ENCODE peak calls at places on chromosome 22, in seven cellular contexts. H is CD8-positive, alpha-beta memory T cell; V is endothelial cell of umbilical vein; G is body of pancreas; Y is uterus; U is kidney; A is esophagus squamous epithelium. M is an unnamed sample.

GRCh38 chr22:39686776-39687525 is 116.4 kb downstream of the CACNA1I start:
- DNase-seq in H (no peak), V (no peak), G (no peak), Y (no peak), U (no peak), A (no peak), M (no peak)

GRCh38 chr22:44547371-44547770 is 49.3 kb upstream of the RTL6 start:
- DNase-seq in H (no peak), V (no peak), G (no peak), Y (no peak), U (no peak), A (no peak), M (no peak)

GRCh38 chr22:39176067-39176621 is 23.7 kb upstream of the CBX7 start:
- DNase-seq in H (no peak), V (peak; percentile 78), G (peak; percentile 63), Y (peak; percentile 72), U (peak; percentile 94), A (no peak), M (no peak)

GRCh38 chr22:43296279-43296902 is 46.8 kb downstream of the SCUBE1 start:
- DNase-seq in H (no peak), V (no peak), G (no peak), Y (no peak), U (no peak), A (no peak), M (no peak)

GRCh38 chr22:17257578-17257977 is 38.3 kb upstream of the ADA2 start:
- DNase-seq in H (no peak), V (no peak), G (peak; percentile 36), Y (no peak), U (no peak), A (no peak), M (no peak)

GRCh38 chr22:39309364-39309861 is 10.0 kb downstream of the RPL3 start:
- DNase-seq in H (no peak), V (no peak), G (no peak), Y (no peak), U (no peak), A (no peak), M (no peak)

GRCh38 chr22:41256254-41256897 is 15.6 kb upstream of the CHADL start:
- DNase-seq in H (no peak), V (peak; percentile 45), G (no peak), Y (no peak), U (no peak), A (no peak), M (no peak)

GRCh38 chr22:40525250-40525884 is 111.2 kb downstream of the MRTFA start:
- DNase-seq in H (peak; percentile 71), V (peak; percentile 65), G (peak; percentile 69), Y (no peak), U (no peak), A (no peak), M (peak; percentile 42)

GRCh38 chr22:19177164-19178064 is 1.1 kb downstream of the SLC25A1 start:
- DNase-seq in H (no peak), V (no peak), G (no peak), Y (no peak), U (no peak), A (no peak), M (no peak)

GRCh38 chr22:26748845-26749244 is 91.5 kb downstream of the MIAT start:
- DNase-seq in H (no peak), V (no peak), G (no peak), Y (no peak), U (no peak), A (no peak), M (no peak)

GRCh38 chr22:24176630-24177029 is 4.7 kb upstream of the SUSD2 start:
- DNase-seq in H (no peak), V (no peak), G (no peak), Y (peak; percentile 57), U (no peak), A (no peak), M (no peak)
- H3K36me3 ChIP-seq in H (peaks cover 18% of the 10 kb centered on the region), V (peaks cover 2% of the 10 kb centered on the region), G (no peaks in the 10 kb centered on the region), Y (no peaks in the 10 kb centered on the region), U (peaks cover 14% of the 10 kb centered on the region), A (peaks cover 73% of the 10 kb centered on the region), M (no peaks in the 10 kb centered on the region)

GRCh38 chr22:46884365-46884764 is 121.9 kb downstream of the TBC1D22A start:
- DNase-seq in H (no peak), V (no peak), G (no peak), Y (no peak), U (no peak), A (no peak), M (no peak)
- H3K36me3 ChIP-seq in H (no peaks in the 10 kb centered on the region), V (no peaks in the 10 kb centered on the region), G (no peaks in the 10 kb centered on the region), Y (no peaks in the 10 kb centered on the region), U (no peaks in the 10 kb centered on the region), A (peaks cover 45% of the 10 kb centered on the region), M (peaks cover 7% of the 10 kb centered on the region)

GRCh38 chr22:25672685-25673084 is 69.3 kb upstream of the MYO18B start:
- DNase-seq in H (no peak), V (no peak), G (no peak), Y (no peak), U (no peak), A (no peak), M (no peak)
- H3K36me3 ChIP-seq in H (no peaks in the 10 kb centered on the region), V (no peaks in the 10 kb centered on the region), G (no peaks in the 10 kb centered on the region), Y (no peaks in the 10 kb centered on the region), U (no peaks in the 10 kb centered on the region), A (no peaks in the 10 kb centered on the region), M (peaks cover 1% of the 10 kb centered on the region)

DNA sequence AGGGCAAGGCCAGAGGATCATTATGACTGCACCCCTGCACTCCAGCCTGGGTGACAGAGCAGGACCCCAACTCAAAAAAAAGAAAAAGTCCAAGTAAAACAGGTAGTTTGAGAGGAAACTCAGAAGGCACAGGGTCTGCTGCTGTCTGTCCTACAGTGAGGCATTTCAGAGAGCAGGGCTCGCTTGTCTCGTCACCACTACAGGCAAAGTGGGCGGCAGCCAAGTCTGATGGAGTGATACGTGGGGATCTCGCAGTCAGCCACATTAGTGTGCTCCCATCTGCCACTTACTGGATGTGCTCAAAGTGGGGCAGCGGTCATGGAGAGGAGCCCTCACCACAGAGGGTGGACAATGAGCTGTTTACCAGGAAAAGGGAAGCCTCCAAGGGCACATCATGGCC is 42.1 kb downstream of the PI4KA start:
- DNase-seq in H (no peak), V (no peak), G (no peak), Y (no peak), U (no peak), A (no peak), M (no peak)
- H3K36me3 ChIP-seq in H (peaks cover 27% of the 10 kb centered on the region), V (peaks cover 2% of the 10 kb centered on the region), G (no peaks in the 10 kb centered on the region), Y (no peaks in the 10 kb centered on the region), U (peaks cover 19% of the 10 kb centered on the region), A (peaks cover 99% of the 10 kb centered on the region), M (peaks cover 32% of the 10 kb centered on the region)

DNA sequence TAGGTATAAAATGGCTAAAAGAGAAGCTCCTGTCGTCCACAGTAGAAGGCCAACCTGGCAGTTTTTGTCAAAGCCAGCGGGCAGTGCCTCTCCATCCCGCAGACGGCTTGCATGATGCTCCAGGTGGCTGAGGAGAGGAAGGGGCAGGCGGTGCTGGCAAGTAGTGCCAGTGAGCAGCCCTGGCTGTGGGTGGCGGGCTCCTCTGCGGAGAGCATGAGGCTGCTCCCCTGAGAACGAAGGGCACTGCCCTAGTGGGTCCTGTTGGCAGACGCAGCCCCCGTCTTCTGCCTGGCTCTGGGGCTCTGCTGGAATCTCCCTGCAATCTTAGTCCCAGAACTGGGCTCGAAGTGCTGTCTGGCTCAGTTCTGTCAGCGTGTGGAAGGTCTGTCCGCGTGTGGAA is 50.9 kb downstream of the SBF1 start:
- DNase-seq in H (no peak), V (no peak), G (no peak), Y (no peak), U (peak; percentile 67), A (no peak), M (no peak)
- H3K36me3 ChIP-seq in H (peaks cover 44% of the 10 kb centered on the region), V (peaks cover 7% of the 10 kb centered on the region), G (peaks cover 28% of the 10 kb centered on the region), Y (no peaks in the 10 kb centered on the region), U (peaks cover 50% of the 10 kb centered on the region), A (peaks cover 100% of the 10 kb centered on the region), M (peaks cover 46% of the 10 kb centered on the region)

DNA sequence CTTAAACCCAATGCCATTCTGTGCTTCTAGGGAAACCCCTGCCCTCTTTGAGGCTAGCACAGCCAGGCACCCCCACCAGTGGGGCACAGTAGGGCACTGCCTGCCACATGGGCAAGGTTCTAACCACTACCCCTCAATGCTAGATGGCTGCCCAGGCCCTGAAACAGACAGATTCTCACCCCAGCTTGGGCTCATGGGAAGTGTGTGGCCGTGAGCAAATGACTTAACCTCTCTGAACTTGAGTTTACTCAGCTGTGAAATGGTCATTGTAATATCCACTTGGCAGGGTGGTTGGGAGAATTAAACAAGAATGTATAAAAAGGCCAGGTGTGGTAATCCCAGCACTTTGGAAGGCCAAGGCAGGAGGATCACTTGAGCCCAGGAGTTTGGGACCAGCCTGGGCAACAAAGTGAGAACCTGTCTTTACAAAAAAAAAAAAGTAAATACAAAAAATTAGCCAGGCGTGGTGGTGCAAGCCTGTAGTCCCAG is 22.4 kb downstream of the C22orf23 start:
- DNase-seq in H (no peak), V (peak; percentile 26), G (peak; percentile 68), Y (no peak), U (no peak), A (no peak), M (no peak)
- H3K36me3 ChIP-seq in H (peaks cover 9% of the 10 kb centered on the region), V (peaks cover 5% of the 10 kb centered on the region), G (no peaks in the 10 kb centered on the region), Y (no peaks in the 10 kb centered on the region), U (peaks cover 7% of the 10 kb centered on the region), A (peaks cover 91% of the 10 kb centered on the region), M (peaks cover 40% of the 10 kb centered on the region)

GRCh38 chr22:23270212-23270733 is 90.0 kb downstream of the BCR start:
- DNase-seq in H (no peak), V (no peak), G (no peak), Y (no peak), U (no peak), A (no peak), M (no peak)

GRCh38 chr22:23270798-23271596 is 90.7 kb downstream of the BCR start:
- DNase-seq in H (no peak), V (no peak), G (no peak), Y (no peak), U (no peak), A (no peak), M (no peak)

GRCh38 chr22:23272371-23272770 is 92.1 kb downstream of the BCR start:
- DNase-seq in H (no peak), V (no peak), G (no peak), Y (no peak), U (peak; percentile 60), A (no peak), M (no peak)

GRCh38 chr22:23272834-23273233 is 92.5 kb downstream of the BCR start:
- DNase-seq in H (no peak), V (no peak), G (no peak), Y (no peak), U (peak; percentile 59), A (no peak), M (no peak)

DNA sequence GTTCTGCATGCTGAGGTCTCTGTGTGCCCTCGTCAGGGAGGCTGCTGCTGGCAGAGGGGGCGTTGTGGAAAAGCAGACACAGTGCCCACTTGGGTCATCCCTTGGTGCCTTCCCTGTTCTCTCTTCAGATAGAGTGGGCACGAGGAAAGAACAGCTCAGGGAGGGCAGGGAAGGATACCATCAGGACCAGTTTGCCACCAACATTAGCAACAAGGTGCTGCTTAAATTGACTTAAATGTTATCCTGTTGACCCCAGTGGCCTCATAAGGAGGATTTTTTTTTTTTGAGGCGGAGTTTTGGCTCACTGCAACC is 91.2 kb downstream of the BCR start:
- DNase-seq in H (no peak), V (no peak), G (no peak), Y (no peak), U (no peak), A (no peak), M (no peak)
- H3K36me3 ChIP-seq in H (peaks cover 46% of the 10 kb centered on the region), V (peaks cover 20% of the 10 kb centered on the region), G (no peaks in the 10 kb centered on the region), Y (no peaks in the 10 kb centered on the region), U (peaks cover 53% of the 10 kb centered on the region), A (peaks cover 100% of the 10 kb centered on the region), M (no peaks in the 10 kb centered on the region)